ENCODE peak calls at places on chromosomes 11 and 22, in four cellular contexts. One of them, this sample, is unnamed.

GRCh38 chr11:39975091-39975490 is 1484.4 kb downstream of the LRRC4C start:
- DNase-seq in mesendoderm: no peak
- DNase-seq in neuronal stem cell: no peak
- DNase-seq in mesenchymal stem cell: no peak
- DNase-seq in this sample: no peak

GRCh38 chr22:32661296-32661695 is 140.2 kb upstream of the TIMP3 start:
- DNase-seq in mesendoderm: no peak
- DNase-seq in neuronal stem cell: peak
- DNase-seq in mesenchymal stem cell: peak
- DNase-seq in this sample: peak

GRCh38 chr22:36795633-36796032 is 19.7 kb upstream of the IFT27 start:
- DNase-seq in mesendoderm: no peak
- DNase-seq in neuronal stem cell: no peak
- DNase-seq in mesenchymal stem cell: no peak
- DNase-seq in this sample: no peak

GRCh38 chr11:66291706-66292542 is at the start of gene TMEM151A:
- DNase-seq in mesendoderm: no peak
- DNase-seq in neuronal stem cell: no peak
- DNase-seq in mesenchymal stem cell: no peak
- DNase-seq in this sample: no peak

GRCh38 chr22:29382575-29383328 is 5.6 kb downstream of the AP1B1 start:
- DNase-seq in mesendoderm: no peak
- DNase-seq in neuronal stem cell: no peak
- DNase-seq in mesenchymal stem cell: no peak
- DNase-seq in this sample: no peak

GRCh38 chr11:12182650-12183511 is 72.5 kb downstream of the MICAL2 start:
- DNase-seq in mesendoderm: peak
- DNase-seq in neuronal stem cell: no peak
- DNase-seq in mesenchymal stem cell: peak
- DNase-seq in this sample: peak

GRCh38 chr11:130642994-130643393 is 194.5 kb downstream of the ADAMTS15 start:
- DNase-seq in mesendoderm: no peak
- DNase-seq in neuronal stem cell: no peak
- DNase-seq in mesenchymal stem cell: no peak
- DNase-seq in this sample: no peak

GRCh38 chr22:44398791-44399190 is 86.0 kb upstream of the SHISAL1 start:
- DNase-seq in mesendoderm: no peak
- DNase-seq in neuronal stem cell: no peak
- DNase-seq in mesenchymal stem cell: no peak
- DNase-seq in this sample: no peak

GRCh38 chr11:44950625-44951472 is at the start of gene TP53I11:
- DNase-seq in mesendoderm: no peak
- DNase-seq in neuronal stem cell: peak
- DNase-seq in mesenchymal stem cell: peak
- DNase-seq in this sample: peak

DNA sequence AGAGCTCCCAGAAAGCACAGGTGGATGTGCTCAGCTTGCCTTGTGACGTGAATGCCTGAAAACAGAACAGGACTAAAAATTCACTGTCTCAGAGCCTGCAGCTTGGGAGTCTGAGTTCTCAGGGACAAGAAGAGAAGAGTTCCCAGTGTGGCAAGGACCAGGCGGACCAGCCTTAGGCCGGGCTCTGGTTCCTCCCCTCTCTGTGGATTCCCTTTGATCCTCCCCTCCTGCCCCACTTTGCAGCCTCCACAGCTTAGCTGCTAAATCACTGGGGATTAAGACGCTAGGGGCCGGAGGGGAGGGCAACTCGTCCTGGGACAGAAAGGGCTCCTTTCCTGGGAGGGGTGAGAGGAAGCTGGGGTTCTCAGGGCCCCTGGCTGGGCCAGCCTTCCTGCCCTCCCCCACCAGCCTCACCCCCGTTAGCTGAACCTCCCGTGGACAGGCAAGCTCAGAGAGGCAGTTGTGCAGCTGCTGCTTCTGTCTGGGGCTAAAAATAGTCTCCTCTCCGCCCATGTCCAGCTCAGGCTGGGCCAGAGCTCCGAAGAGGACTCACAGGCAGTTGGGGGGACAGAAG is 29.9 kb upstream of the JAM3 start:
- DNase-seq in mesendoderm: no peak
- DNase-seq in neuronal stem cell: no peak
- DNase-seq in mesenchymal stem cell: peak
- DNase-seq in this sample: peak
- H2BK15ac ChIP-seq in mesendoderm: no peak
- H2BK15ac ChIP-seq in neuronal stem cell: no peak
- H2BK15ac ChIP-seq in mesenchymal stem cell: peak
- H2BK15ac ChIP-seq in this sample: peak

GRCh38 chr11:82757660-82758301 is 24.1 kb upstream of the FAM181B start:
- DNase-seq in mesendoderm: no peak
- DNase-seq in neuronal stem cell: no peak
- DNase-seq in mesenchymal stem cell: no peak
- DNase-seq in this sample: no peak
- H3K4me3 ChIP-seq in mesendoderm: no peak
- H3K4me3 ChIP-seq in neuronal stem cell: no peak
- H3K4me3 ChIP-seq in mesenchymal stem cell: no peak
- H3K4me3 ChIP-seq in this sample: no peak

DNA sequence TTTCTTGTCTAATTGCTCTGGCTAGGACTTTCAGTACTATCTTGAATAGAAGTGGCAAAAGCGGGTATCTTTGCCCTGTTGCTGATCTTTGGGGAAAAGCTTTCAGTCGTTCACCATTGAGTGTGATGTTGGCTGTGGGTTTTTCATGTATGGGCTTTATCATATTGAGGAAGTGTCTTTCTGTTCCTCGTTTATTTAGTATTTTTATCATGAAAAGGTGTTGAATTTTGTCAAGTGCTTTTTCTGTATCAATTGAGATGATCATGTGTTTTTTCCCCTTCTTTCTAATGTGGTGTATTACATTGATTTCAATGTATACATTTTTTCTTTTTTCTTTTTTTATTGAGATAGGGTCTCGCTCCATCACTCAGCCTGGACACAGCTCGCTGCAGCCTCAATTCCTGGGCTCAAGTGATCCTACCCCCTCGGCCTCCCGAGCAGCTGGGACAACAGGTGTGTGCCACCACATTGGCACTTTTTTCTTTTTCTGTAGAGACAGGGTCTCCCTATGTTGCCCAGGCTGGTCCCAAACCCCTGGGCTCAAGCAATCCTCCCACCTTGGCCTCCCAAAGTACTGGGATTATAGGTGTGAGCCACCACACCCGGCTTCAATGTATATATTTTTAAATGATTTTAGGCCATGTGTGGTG is 5.3 kb upstream of the GNB1L start:
- DNase-seq in mesendoderm: no peak
- DNase-seq in neuronal stem cell: no peak
- DNase-seq in mesenchymal stem cell: no peak
- DNase-seq in this sample: no peak
- H2BK15ac ChIP-seq in mesendoderm: no peak
- H2BK15ac ChIP-seq in neuronal stem cell: no peak
- H2BK15ac ChIP-seq in mesenchymal stem cell: no peak
- H2BK15ac ChIP-seq in this sample: no peak

DNA sequence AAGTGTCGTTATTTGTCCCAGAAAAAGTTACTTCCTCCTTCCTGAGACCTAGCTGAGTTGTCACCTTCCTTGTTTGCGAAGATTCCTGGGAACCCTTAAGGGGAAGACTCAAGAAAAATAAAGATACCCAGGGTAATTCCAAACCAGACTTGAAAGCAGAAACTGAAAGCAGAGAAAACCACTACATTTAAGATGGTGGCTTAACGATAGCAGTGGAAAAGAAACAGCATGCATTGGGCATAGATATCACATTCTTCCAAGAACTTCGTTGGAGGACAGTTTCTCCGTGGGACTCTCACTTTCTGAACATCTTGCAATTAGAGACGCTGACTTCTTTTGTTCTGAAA is 89.1 kb downstream of the FAM76B start:
- DNase-seq in mesendoderm: no peak
- DNase-seq in neuronal stem cell: no peak
- DNase-seq in mesenchymal stem cell: no peak
- DNase-seq in this sample: no peak
- H3K4me3 ChIP-seq in mesendoderm: no peak
- H3K4me3 ChIP-seq in neuronal stem cell: no peak
- H3K4me3 ChIP-seq in mesenchymal stem cell: no peak
- H3K4me3 ChIP-seq in this sample: no peak

DNA sequence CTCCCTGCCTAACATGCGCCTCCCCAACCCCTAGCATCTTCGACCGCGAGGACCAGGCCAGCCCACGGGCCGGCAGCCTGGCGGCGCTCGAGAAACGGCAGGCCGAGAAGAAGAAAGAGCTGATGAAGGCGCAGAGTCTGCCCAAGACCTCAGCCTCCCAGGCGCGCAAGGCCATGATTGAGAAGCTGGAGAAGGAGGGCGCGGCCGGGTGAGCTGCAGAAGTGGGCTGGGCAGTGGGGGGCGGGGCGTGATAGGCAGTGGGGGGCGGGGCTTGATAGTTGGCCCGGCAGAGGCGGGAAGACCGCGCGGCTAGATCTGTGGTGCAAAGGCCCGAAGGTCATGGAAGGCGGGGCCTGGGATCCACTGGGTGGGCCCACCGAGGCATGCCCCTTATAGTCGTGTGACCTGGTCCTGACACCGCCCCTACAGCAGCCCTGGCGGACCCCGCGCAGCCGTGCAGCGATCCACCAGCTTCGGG is 8.7 kb downstream of the SELENOM start:
- DNase-seq in mesendoderm: peak
- DNase-seq in neuronal stem cell: no peak
- DNase-seq in mesenchymal stem cell: no peak
- DNase-seq in this sample: no peak
- H2BK15ac ChIP-seq in mesendoderm: no peak
- H2BK15ac ChIP-seq in neuronal stem cell: no peak
- H2BK15ac ChIP-seq in mesenchymal stem cell: no peak
- H2BK15ac ChIP-seq in this sample: no peak

DNA sequence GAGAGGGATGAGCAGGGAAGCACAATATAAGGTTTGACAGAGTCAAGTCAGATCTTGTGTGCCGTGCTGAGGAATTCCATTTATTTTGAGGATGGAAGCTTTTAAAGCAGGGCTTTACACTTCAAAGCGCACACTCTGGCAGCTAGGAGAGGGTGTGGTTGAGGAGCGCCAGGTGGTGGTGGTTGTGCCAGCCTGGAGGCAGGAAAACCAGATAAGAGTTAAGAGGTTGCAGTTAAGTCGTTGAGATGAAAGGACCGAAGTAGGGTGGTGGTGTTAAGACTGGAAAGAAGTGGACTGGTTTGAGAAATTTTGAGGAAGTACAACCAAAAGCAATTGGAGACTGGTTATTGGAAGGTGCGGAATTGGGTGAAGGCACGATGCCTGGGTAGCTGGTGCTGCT is 231.6 kb upstream of the TBCEL start:
- DNase-seq in mesendoderm: no peak
- DNase-seq in neuronal stem cell: no peak
- DNase-seq in mesenchymal stem cell: no peak
- DNase-seq in this sample: no peak
- H3K4me3 ChIP-seq in mesendoderm: no peak
- H3K4me3 ChIP-seq in neuronal stem cell: no peak
- H3K4me3 ChIP-seq in mesenchymal stem cell: no peak
- H3K4me3 ChIP-seq in this sample: no peak

DNA sequence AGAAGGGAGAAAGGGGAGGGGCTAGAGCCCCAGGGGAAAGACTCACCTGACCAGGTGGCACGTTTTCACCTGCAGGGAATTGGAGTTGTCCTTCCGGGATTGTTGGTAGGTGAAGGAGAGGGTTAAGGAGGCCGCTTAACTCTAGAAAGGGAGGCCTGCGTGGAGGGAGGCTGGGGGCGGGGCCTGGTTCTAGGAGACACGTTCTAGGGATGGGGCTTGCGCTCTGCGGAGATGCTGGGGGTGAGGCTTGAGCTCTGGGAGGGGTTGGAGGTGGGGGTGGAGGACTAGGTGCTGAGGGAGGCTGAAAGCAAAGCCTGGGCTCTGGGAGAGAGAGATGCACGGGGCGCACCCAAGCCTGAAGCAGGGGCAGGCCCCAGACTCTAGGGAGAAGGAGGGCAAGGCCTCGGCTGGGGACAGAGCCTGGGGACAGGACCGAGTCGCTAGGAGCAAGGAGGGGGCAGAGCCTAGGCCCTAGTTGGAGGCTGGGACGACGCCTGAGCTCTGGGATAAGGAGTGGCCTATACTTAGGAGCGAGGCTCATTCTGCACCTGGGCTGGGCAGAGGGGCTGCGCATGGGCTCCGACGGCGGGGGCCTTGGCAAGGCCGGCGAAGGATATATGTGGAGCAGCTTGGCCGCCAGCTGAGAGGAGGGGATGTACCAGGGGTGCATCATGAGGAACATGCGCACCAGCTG is 2.4 kb downstream of the RASGRP2 start:
- DNase-seq in mesendoderm: peak
- DNase-seq in neuronal stem cell: no peak
- DNase-seq in mesenchymal stem cell: no peak
- DNase-seq in this sample: no peak
- H2BK15ac ChIP-seq in mesendoderm: no peak
- H2BK15ac ChIP-seq in neuronal stem cell: peak
- H2BK15ac ChIP-seq in mesenchymal stem cell: peak
- H2BK15ac ChIP-seq in this sample: no peak

GRCh38 chr11:72239296-72239848 is 4.6 kb downstream of the PHOX2A start:
- DNase-seq in mesendoderm: peak
- DNase-seq in neuronal stem cell: no peak
- DNase-seq in mesenchymal stem cell: peak
- DNase-seq in this sample: peak
- H3K4me3 ChIP-seq in mesendoderm: no peak
- H3K4me3 ChIP-seq in neuronal stem cell: no peak
- H3K4me3 ChIP-seq in mesenchymal stem cell: no peak
- H3K4me3 ChIP-seq in this sample: no peak

This sample was measured in IMR-90.